ENCODE peak calls at places on chromosomes 1 and 21, in ten cellular contexts. W, G, H, Y, O, I, A, K, Z and B are unnamed samples.

GRCh38 chr1:157025321-157025720 is 20.2 kb downstream of the ARHGEF11 start:
- DNase-seq in G (no peak), W (no peak), A (no peak), O (no peak), Y (no peak), H (no peak), K (no peak), Z (no peak), I (no peak), B (no peak)

GRCh38 chr1:169696273-169697100 is 14.9 kb downstream of the SELL start:
- DNase-seq in H (no peak), G (no peak), A (no peak), K (no peak), I (no peak), Y (no peak), O (no peak), W (no peak), Z (no peak), B (no peak)

GRCh38 chr1:205438213-205439158 is 16.6 kb upstream of the LEMD1 start:
- DNase-seq in H (peak), Y (no peak), I (peak), G (peak), A (no peak), Z (no peak), K (peak), O (peak), W (peak), B (peak)

GRCh38 chr1:11529330-11529729 is 50.4 kb downstream of the DISP3 start:
- DNase-seq in G (no peak), K (no peak), A (no peak), Z (no peak), O (no peak), H (no peak), W (no peak), Y (peak), I (no peak), B (no peak)

GRCh38 chr1:205442051-205442721 is 13.7 kb downstream of the BLACAT1 start:
- DNase-seq in O (no peak), A (no peak), H (no peak), Z (no peak), K (no peak), W (no peak), Y (no peak), G (no peak), I (no peak), B (no peak)

GRCh38 chr1:229238674-229239415 is 32.1 kb upstream of the RAB4A start:
- DNase-seq in G (no peak), I (no peak), H (no peak), Z (no peak), Y (no peak), A (no peak), O (no peak), W (no peak), K (no peak), B (no peak)

GRCh38 chr1:228986093-228986904 is 251.0 kb downstream of the RHOU start:
- DNase-seq in O (peak), Y (no peak), W (peak), K (no peak), Z (no peak), H (peak), I (peak), G (no peak), A (no peak), B (peak)

GRCh38 chr1:67760030-67760821 is 73.0 kb downstream of the GNG12 start:
- DNase-seq in Z (peak), A (no peak), I (no peak), Y (no peak), G (peak), H (peak), K (peak), O (peak), W (peak), B (peak)

GRCh38 chr1:42620307-42620706 is 37.9 kb upstream of the PPIH start:
- DNase-seq in O (no peak), Y (no peak), H (no peak), G (no peak), Z (no peak), W (no peak), A (no peak), K (no peak), I (no peak), B (no peak)

GRCh38 chr21:46057710-46058241 is 40.1 kb upstream of the COL6A2 start:
- DNase-seq in O (peak), A (no peak), Z (no peak), I (peak), K (no peak), G (no peak), H (no peak), W (no peak), Y (no peak), B (peak)

GRCh38 chr1:45954401-45954847 is 151.0 kb downstream of the MAST2 start:
- DNase-seq in O (no peak), H (no peak), K (no peak), I (no peak), G (peak), Y (no peak), A (no peak), W (no peak), Z (no peak), B (no peak)

GRCh38 chr1:213985181-213986019 is 2.4 kb upstream of the PROX1 start:
- DNase-seq in A (no peak), I (no peak), W (no peak), Y (no peak), Z (no peak), G (no peak), O (no peak), H (no peak), K (no peak), B (no peak)

GRCh38 chr1:147717051-147717705 is 43.2 kb downstream of the GJA5 start:
- DNase-seq in W (peak), I (no peak), K (no peak), Y (no peak), O (peak), Z (no peak), H (no peak), G (no peak), A (no peak), B (no peak)

GRCh38 chr1:95309031-95309459 is 75.0 kb downstream of the RWDD3 start:
- DNase-seq in G (peak), I (no peak), Y (no peak), Z (no peak), H (no peak), O (no peak), W (no peak), K (peak), A (no peak), B (no peak)

GRCh38 chr1:44035726-44036408 is 4.6 kb upstream of the SLC6A9 start:
- DNase-seq in Y (no peak), O (no peak), H (no peak), Z (no peak), K (peak), A (no peak), G (no peak), W (peak), I (peak), B (peak)

GRCh38 chr1:155962599-155963211 is 15.6 kb downstream of the ARHGEF2 start:
- DNase-seq in K (no peak), G (no peak), W (peak), Y (no peak), A (no peak), I (no peak), H (peak), Z (no peak), O (peak), B (no peak)

GRCh38 chr1:152505083-152505482 is 5.5 kb upstream of the LCE5A start:
- DNase-seq in Y (no peak), G (no peak), H (no peak), O (no peak), A (no peak), W (no peak), I (no peak), Z (no peak), K (no peak), B (no peak)

GRCh38 chr1:231924183-231924582 is 297.6 kb downstream of the DISC1 start:
- DNase-seq in G (no peak), Z (no peak), Y (no peak), I (no peak), H (no peak), O (no peak), A (no peak), K (no peak), W (no peak), B (no peak)

GRCh38 chr1:228313536-228314277 is 92.9 kb downstream of the TRIM11 start:
- DNase-seq in O (peak), H (no peak), Z (no peak), K (no peak), Y (peak), A (no peak), W (no peak), G (no peak), I (no peak), B (peak)

GRCh38 chr1:33445108-33445507 is 14.2 kb upstream of the PHC2 start:
- DNase-seq in Y (no peak), H (no peak), I (no peak), A (no peak), W (no peak), Z (no peak), G (no peak), K (no peak), O (no peak), B (no peak)

GRCh38 chr1:93344484-93344883 is 1.2 kb upstream of the DR1 start:
- DNase-seq in H (no peak), A (no peak), W (no peak), G (no peak), Z (no peak), K (no peak), I (no peak), O (no peak), Y (no peak), B (no peak)

DNA sequence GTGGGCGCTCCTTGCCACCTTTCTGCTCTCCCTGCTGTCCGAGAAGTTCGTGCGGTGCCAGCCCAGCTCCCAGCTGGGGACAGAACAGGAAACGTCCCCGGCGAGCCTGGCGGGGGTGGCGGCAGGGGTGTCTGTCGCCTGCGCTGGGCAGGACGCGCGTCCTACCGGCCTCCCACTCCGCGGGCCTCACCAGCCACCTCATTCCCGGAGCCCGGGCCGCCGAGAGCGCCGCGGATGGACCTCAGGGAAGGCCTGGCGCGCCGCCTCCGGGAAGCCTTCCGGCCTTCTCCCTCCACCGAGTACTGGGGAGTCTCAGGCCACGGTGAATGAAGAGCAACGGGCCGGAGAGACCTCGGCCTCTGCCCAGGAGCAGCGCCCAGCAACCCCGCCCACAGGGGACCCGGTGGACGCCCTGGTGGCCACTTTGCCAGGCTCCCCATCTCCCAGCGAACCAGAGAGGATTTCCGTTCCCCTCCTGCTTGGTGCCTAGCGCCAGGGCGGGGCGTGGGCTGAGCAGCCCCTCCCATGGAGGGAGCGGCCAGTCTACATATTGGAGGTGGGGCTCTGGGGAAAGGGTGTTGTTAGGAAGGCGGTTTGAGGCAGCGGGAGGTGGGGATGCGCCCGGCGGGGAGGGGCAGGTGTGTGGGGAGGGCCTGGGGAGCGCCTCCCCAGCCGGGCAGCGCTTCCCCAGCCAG is 9.5 kb upstream of the TNFRSF14 start:
- DNase-seq in Y (peak), A (peak), H (peak), Z (peak), G (peak), I (peak), W (peak), O (peak), K (peak), B (no peak)
- TF ChIP-seq CTCF in Y (no peak), A (no peak), H (no peak), Z (no peak), G (no peak), I (no peak), W (peak), O (no peak), K (peak), B (no peak)

GRCh38 chr1:241744591-241744990 is 92.5 kb downstream of the WDR64 start:
- DNase-seq in Z (no peak), H (no peak), O (no peak), G (no peak), W (no peak), I (no peak), K (no peak), A (no peak), Y (no peak), B (no peak)
- TF ChIP-seq EP300 in Z (no peak), H (no peak), O (no peak), G (no peak), W (no peak), I (no peak), K (no peak), A (no peak), Y (no peak), B (no peak)

GRCh38 chr1:239947789-239948188 is 143.9 kb upstream of the FMN2 start:
- DNase-seq in K (no peak), A (no peak), Y (no peak), G (no peak), H (no peak), O (no peak), Z (no peak), W (no peak), I (no peak), B (no peak)
- TF ChIP-seq CTCF in K (no peak), A (no peak), Y (no peak), G (no peak), H (no peak), O (no peak), Z (no peak), W (no peak), I (no peak), B (no peak)

DNA sequence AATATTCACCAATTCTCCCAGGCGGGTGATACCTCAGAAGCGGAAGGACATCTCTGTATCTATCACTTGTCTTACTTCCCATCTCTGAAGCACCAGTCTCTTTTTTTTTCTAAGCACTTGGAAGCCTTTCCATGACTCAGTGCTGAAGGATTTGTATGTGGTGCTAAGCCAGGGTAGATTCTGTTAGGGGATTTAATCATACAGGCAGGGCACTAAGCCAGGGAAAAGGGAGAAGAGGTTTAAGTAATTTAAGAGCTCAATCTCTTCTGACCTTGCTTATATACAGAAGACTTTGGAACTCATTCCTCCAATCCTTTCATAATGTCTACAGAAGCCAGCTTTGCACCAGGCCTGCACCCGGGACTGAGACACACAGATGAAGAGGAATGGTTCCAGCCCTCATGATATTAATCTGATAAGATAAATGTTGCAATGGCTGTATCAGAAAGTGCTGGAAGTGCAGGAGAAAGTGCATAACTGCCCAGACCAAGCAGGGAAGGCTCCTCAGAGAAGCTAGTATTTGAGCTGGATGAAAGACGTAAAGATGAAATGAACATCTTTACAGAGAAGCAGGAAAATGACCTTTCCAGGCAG is 11.0 kb downstream of the FAM163A start:
- DNase-seq in G (no peak), K (no peak), A (no peak), Z (no peak), W (no peak), I (no peak), O (no peak), Y (no peak), H (no peak), B (no peak)
- TF ChIP-seq EP300 in G (no peak), K (no peak), A (no peak), Z (no peak), W (no peak), I (no peak), O (no peak), Y (no peak), H (no peak), B (no peak)

GRCh38 chr1:217522280-217522679 is 108.6 kb downstream of the GPATCH2 start:
- DNase-seq in A (no peak), Y (no peak), H (no peak), G (no peak), K (no peak), I (no peak), W (no peak), Z (no peak), O (no peak), B (no peak)
- TF ChIP-seq CTCF in A (no peak), Y (no peak), H (no peak), G (no peak), K (no peak), I (no peak), W (no peak), Z (no peak), O (no peak), B (no peak)

GRCh38 chr21:37532868-37533780 is 166.6 kb downstream of the DYRK1A start:
- DNase-seq in G (peak), Y (no peak), O (peak), A (peak), W (no peak), I (no peak), K (no peak), H (no peak), Z (no peak), B (no peak)
- TF ChIP-seq EP300 in G (no peak), Y (no peak), O (no peak), A (no peak), W (no peak), I (no peak), K (no peak), H (no peak), Z (no peak), B (no peak)